ENCODE peak calls at places on chromosomes 13 and 19, in ten cellular contexts. One of them, this sample, is unnamed. For H3K4me1, the result is how much of the 10 kb centered on the place peaks cover.

GRCh38 chr13:108922108-108922507 is 292.7 kb downstream of the MYO16 start:
- DNase-seq in ascending aorta: no peak
- DNase-seq in MM.1S: no peak
- DNase-seq in heart right ventricle: no peak
- DNase-seq in heart left ventricle: no peak
- DNase-seq in left lung: no peak
- DNase-seq in RWPE2: no peak
- DNase-seq in right lobe of liver: no peak
- DNase-seq in neuronal stem cell: no peak
- DNase-seq in pancreas: no peak
- DNase-seq in this sample: peak

GRCh38 chr19:54145541-54146158 is 8.1 kb downstream of the CNOT3 start:
- DNase-seq in ascending aorta: no peak
- DNase-seq in MM.1S: no peak
- DNase-seq in heart right ventricle: no peak
- DNase-seq in heart left ventricle: no peak
- DNase-seq in left lung: no peak
- DNase-seq in RWPE2: no peak
- DNase-seq in right lobe of liver: no peak
- DNase-seq in neuronal stem cell: no peak
- DNase-seq in pancreas: no peak
- DNase-seq in this sample: no peak

GRCh38 chr13:31100721-31101120 is 61.0 kb downstream of the HSPH1 start:
- DNase-seq in ascending aorta: no peak
- DNase-seq in MM.1S: no peak
- DNase-seq in heart right ventricle: no peak
- DNase-seq in heart left ventricle: no peak
- DNase-seq in left lung: no peak
- DNase-seq in RWPE2: no peak
- DNase-seq in right lobe of liver: no peak
- DNase-seq in neuronal stem cell: no peak
- DNase-seq in pancreas: no peak
- DNase-seq in this sample: no peak

GRCh38 chr13:79870123-79870522 is 389.2 kb downstream of the NDFIP2 start:
- DNase-seq in ascending aorta: no peak
- DNase-seq in MM.1S: no peak
- DNase-seq in heart right ventricle: no peak
- DNase-seq in heart left ventricle: no peak
- DNase-seq in left lung: no peak
- DNase-seq in RWPE2: no peak
- DNase-seq in right lobe of liver: no peak
- DNase-seq in neuronal stem cell: no peak
- DNase-seq in pancreas: no peak
- DNase-seq in this sample: no peak

GRCh38 chr19:9958451-9958850 is 22.1 kb upstream of the OLFM2 start:
- DNase-seq in ascending aorta: no peak
- DNase-seq in MM.1S: no peak
- DNase-seq in heart right ventricle: no peak
- DNase-seq in heart left ventricle: no peak
- DNase-seq in left lung: no peak
- DNase-seq in RWPE2: no peak
- DNase-seq in right lobe of liver: no peak
- DNase-seq in neuronal stem cell: no peak
- DNase-seq in pancreas: no peak
- DNase-seq in this sample: no peak

GRCh38 chr19:38099966-38100365 is 124.1 kb downstream of the DPF1 start:
- DNase-seq in ascending aorta: no peak
- DNase-seq in MM.1S: no peak
- DNase-seq in heart right ventricle: no peak
- DNase-seq in heart left ventricle: no peak
- DNase-seq in left lung: no peak
- DNase-seq in RWPE2: no peak
- DNase-seq in right lobe of liver: no peak
- DNase-seq in neuronal stem cell: no peak
- DNase-seq in pancreas: no peak
- DNase-seq in this sample: no peak

GRCh38 chr13:35549481-35549880 is 73.0 kb upstream of the MAB21L1 start:
- DNase-seq in ascending aorta: no peak
- DNase-seq in MM.1S: no peak
- DNase-seq in heart right ventricle: no peak
- DNase-seq in heart left ventricle: no peak
- DNase-seq in left lung: no peak
- DNase-seq in RWPE2: no peak
- DNase-seq in right lobe of liver: no peak
- DNase-seq in neuronal stem cell: no peak
- DNase-seq in pancreas: no peak
- DNase-seq in this sample: no peak

GRCh38 chr13:61414686-61415664 is 674 bp downstream of the PCDH20 start:
- DNase-seq in ascending aorta: no peak
- DNase-seq in MM.1S: no peak
- DNase-seq in heart right ventricle: peak
- DNase-seq in heart left ventricle: peak
- DNase-seq in left lung: peak
- DNase-seq in RWPE2: peak
- DNase-seq in right lobe of liver: peak
- DNase-seq in neuronal stem cell: peak
- DNase-seq in pancreas: peak
- DNase-seq in this sample: peak

GRCh38 chr13:27339299-27339698 is 68.7 kb downstream of the RASL11A start:
- DNase-seq in ascending aorta: no peak
- DNase-seq in MM.1S: peak
- DNase-seq in heart right ventricle: no peak
- DNase-seq in heart left ventricle: no peak
- DNase-seq in left lung: no peak
- DNase-seq in RWPE2: no peak
- DNase-seq in right lobe of liver: no peak
- DNase-seq in neuronal stem cell: no peak
- DNase-seq in pancreas: no peak
- DNase-seq in this sample: peak

GRCh38 chr13:97339019-97339988 is 94.7 kb upstream of the RAP2A start:
- DNase-seq in ascending aorta: no peak
- DNase-seq in MM.1S: no peak
- DNase-seq in heart right ventricle: no peak
- DNase-seq in heart left ventricle: peak
- DNase-seq in left lung: peak
- DNase-seq in RWPE2: no peak
- DNase-seq in right lobe of liver: no peak
- DNase-seq in neuronal stem cell: no peak
- DNase-seq in pancreas: peak
- DNase-seq in this sample: peak

GRCh38 chr13:109500146-109500773 is 286.1 kb downstream of the IRS2 start:
- DNase-seq in ascending aorta: no peak
- DNase-seq in MM.1S: no peak
- DNase-seq in heart right ventricle: no peak
- DNase-seq in heart left ventricle: no peak
- DNase-seq in left lung: no peak
- DNase-seq in RWPE2: no peak
- DNase-seq in right lobe of liver: no peak
- DNase-seq in neuronal stem cell: peak
- DNase-seq in pancreas: no peak
- DNase-seq in this sample: no peak

GRCh38 chr13:55990631-55991030 is 1150.1 kb upstream of the PRR20A start:
- DNase-seq in ascending aorta: no peak
- DNase-seq in MM.1S: no peak
- DNase-seq in heart right ventricle: no peak
- DNase-seq in heart left ventricle: no peak
- DNase-seq in left lung: no peak
- DNase-seq in RWPE2: no peak
- DNase-seq in right lobe of liver: no peak
- DNase-seq in neuronal stem cell: no peak
- DNase-seq in pancreas: no peak
- DNase-seq in this sample: no peak

GRCh38 chr19:12789904-12790619 is 1.2 kb upstream of the JUNB start:
- DNase-seq in ascending aorta: peak
- DNase-seq in MM.1S: peak
- DNase-seq in heart right ventricle: peak
- DNase-seq in heart left ventricle: peak
- DNase-seq in left lung: peak
- DNase-seq in RWPE2: peak
- DNase-seq in right lobe of liver: peak
- DNase-seq in neuronal stem cell: peak
- DNase-seq in pancreas: peak
- DNase-seq in this sample: peak
- H3K4me3 ChIP-seq in ascending aorta: peak
- H3K4me3 ChIP-seq in MM.1S: peak
- H3K4me3 ChIP-seq in heart right ventricle: peak
- H3K4me3 ChIP-seq in heart left ventricle: peak
- H3K4me3 ChIP-seq in left lung: peak
- H3K4me3 ChIP-seq in RWPE2: peak
- H3K4me3 ChIP-seq in right lobe of liver: peak
- H3K4me3 ChIP-seq in neuronal stem cell: peak
- H3K4me3 ChIP-seq in pancreas: peak
- H3K4me3 ChIP-seq in this sample: peak

GRCh38 chr13:114097893-114098688 is 34.3 kb downstream of the RASA3 start:
- DNase-seq in ascending aorta: no peak
- DNase-seq in MM.1S: no peak
- DNase-seq in heart right ventricle: peak
- DNase-seq in heart left ventricle: peak
- DNase-seq in left lung: peak
- DNase-seq in RWPE2: peak
- DNase-seq in right lobe of liver: peak
- DNase-seq in neuronal stem cell: no peak
- DNase-seq in pancreas: peak
- DNase-seq in this sample: no peak
- H3K4me1 ChIP-seq in ascending aorta: under half
- H3K4me1 ChIP-seq in MM.1S: under half
- H3K4me1 ChIP-seq in heart right ventricle: under half
- H3K4me1 ChIP-seq in heart left ventricle: under half
- H3K4me1 ChIP-seq in left lung: under half
- H3K4me1 ChIP-seq in RWPE2: under half
- H3K4me1 ChIP-seq in right lobe of liver: under half
- H3K4me1 ChIP-seq in neuronal stem cell: under half
- H3K4me1 ChIP-seq in pancreas: under half
- H3K4me1 ChIP-seq in this sample: under half

GRCh38 chr19:18007939-18008673 is at the start of gene ARRDC2:
- DNase-seq in ascending aorta: peak
- DNase-seq in MM.1S: peak
- DNase-seq in heart right ventricle: peak
- DNase-seq in heart left ventricle: peak
- DNase-seq in left lung: peak
- DNase-seq in RWPE2: peak
- DNase-seq in right lobe of liver: peak
- DNase-seq in neuronal stem cell: peak
- DNase-seq in pancreas: peak
- DNase-seq in this sample: peak

GRCh38 chr19:18010149-18010548 is 2.2 kb downstream of the ARRDC2 start:
- DNase-seq in ascending aorta: no peak
- DNase-seq in MM.1S: no peak
- DNase-seq in heart right ventricle: no peak
- DNase-seq in heart left ventricle: no peak
- DNase-seq in left lung: no peak
- DNase-seq in RWPE2: no peak
- DNase-seq in right lobe of liver: no peak
- DNase-seq in neuronal stem cell: no peak
- DNase-seq in pancreas: no peak
- DNase-seq in this sample: no peak

GRCh38 chr19:18007605-18007938 is 398 bp upstream of the ARRDC2 start:
- DNase-seq in ascending aorta: no peak
- DNase-seq in MM.1S: no peak
- DNase-seq in heart right ventricle: no peak
- DNase-seq in heart left ventricle: no peak
- DNase-seq in left lung: no peak
- DNase-seq in RWPE2: peak
- DNase-seq in right lobe of liver: no peak
- DNase-seq in neuronal stem cell: no peak
- DNase-seq in pancreas: no peak
- DNase-seq in this sample: no peak

GRCh38 chr19:18008814-18009213 is 844 bp downstream of the ARRDC2 start:
- DNase-seq in ascending aorta: no peak
- DNase-seq in MM.1S: no peak
- DNase-seq in heart right ventricle: no peak
- DNase-seq in heart left ventricle: no peak
- DNase-seq in left lung: no peak
- DNase-seq in RWPE2: no peak
- DNase-seq in right lobe of liver: no peak
- DNase-seq in neuronal stem cell: no peak
- DNase-seq in pancreas: no peak
- DNase-seq in this sample: no peak

DNA sequence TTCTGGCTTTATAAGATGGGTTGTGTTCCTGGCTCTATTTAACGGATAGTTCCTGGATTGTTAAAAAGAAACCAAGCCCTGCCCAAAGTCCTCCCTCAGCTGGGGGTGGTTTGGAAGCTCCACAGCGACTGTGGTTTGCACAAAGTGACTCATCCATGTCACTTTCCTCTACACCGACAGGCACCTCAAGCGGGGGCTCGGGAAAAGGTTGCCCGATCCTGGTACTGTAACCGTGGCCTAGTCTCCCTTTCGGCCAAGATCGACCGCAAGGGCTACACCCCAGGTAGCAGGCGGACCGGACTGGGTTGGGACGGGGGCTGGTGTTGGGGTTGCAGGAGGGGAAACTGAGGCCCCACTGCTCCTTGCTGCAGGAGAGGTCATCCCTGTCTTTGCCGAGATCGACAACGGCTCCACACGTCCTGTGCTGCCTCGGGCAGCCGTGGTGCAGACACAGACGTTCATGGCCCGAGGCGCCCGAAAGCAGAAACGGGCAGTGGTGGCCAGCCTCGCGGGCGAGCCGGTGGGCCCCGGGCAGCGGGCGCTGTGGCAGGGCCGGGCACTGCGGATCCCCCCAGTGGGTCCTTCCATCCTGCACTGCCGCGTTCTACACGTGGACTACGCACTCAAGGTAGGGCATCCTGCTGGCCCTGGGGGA is 1.6 kb downstream of the ARRDC2 start:
- DNase-seq in ascending aorta: no peak
- DNase-seq in MM.1S: no peak
- DNase-seq in heart right ventricle: no peak
- DNase-seq in heart left ventricle: no peak
- DNase-seq in left lung: no peak
- DNase-seq in RWPE2: no peak
- DNase-seq in right lobe of liver: no peak
- DNase-seq in neuronal stem cell: no peak
- DNase-seq in pancreas: no peak
- DNase-seq in this sample: no peak
- H3K4me3 ChIP-seq in ascending aorta: peak
- H3K4me3 ChIP-seq in MM.1S: no peak
- H3K4me3 ChIP-seq in heart right ventricle: peak
- H3K4me3 ChIP-seq in heart left ventricle: peak
- H3K4me3 ChIP-seq in left lung: peak
- H3K4me3 ChIP-seq in RWPE2: no peak
- H3K4me3 ChIP-seq in right lobe of liver: peak
- H3K4me3 ChIP-seq in neuronal stem cell: no peak
- H3K4me3 ChIP-seq in pancreas: no peak
- H3K4me3 ChIP-seq in this sample: peak

DNA sequence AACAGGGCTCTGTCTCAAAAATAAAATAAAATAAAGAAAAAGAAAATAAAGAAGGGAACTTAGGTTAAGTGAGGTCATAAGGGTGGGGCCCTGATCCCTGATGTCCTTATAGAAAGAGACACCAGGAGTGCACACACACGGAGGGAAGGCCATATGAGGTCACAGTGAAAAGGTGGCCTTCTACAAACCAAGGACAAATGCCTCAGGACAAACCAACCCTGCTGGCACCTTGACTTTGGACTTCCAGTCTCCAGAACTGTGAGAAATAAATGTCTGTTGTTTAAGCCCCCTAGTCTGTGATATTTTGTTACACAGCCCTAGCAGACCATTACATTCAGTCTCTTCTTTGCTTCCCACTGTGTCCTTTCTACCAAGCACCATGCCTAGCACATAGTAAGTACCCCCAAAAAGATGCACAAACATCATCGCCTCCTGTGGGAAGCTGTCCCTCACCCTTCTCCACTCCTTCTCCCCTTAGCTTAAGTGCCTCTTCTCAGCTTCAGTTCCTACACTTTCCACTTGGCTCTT is 8.4 kb upstream of the ZBTB32 start:
- DNase-seq in ascending aorta: no peak
- DNase-seq in MM.1S: no peak
- DNase-seq in heart right ventricle: no peak
- DNase-seq in heart left ventricle: no peak
- DNase-seq in left lung: no peak
- DNase-seq in RWPE2: no peak
- DNase-seq in right lobe of liver: no peak
- DNase-seq in neuronal stem cell: no peak
- DNase-seq in pancreas: no peak
- DNase-seq in this sample: no peak
- H3K4me1 ChIP-seq in ascending aorta: under half
- H3K4me1 ChIP-seq in MM.1S: under half
- H3K4me1 ChIP-seq in heart right ventricle: under half
- H3K4me1 ChIP-seq in heart left ventricle: under half
- H3K4me1 ChIP-seq in left lung: under half
- H3K4me1 ChIP-seq in RWPE2: under half
- H3K4me1 ChIP-seq in right lobe of liver: under half
- H3K4me1 ChIP-seq in neuronal stem cell: under half
- H3K4me1 ChIP-seq in pancreas: under half
- H3K4me1 ChIP-seq in this sample: under half